ENCODE peak calls at places on chromosomes 13 and 19, in four cellular contexts. One of them, this sample, is unnamed.
A peak's percentile ranks its signal among the peaks of the same experiment; 100 is the strongest.

GRCh38 chr13:49869514-49869913 is 66.6 kb downstream of the SPRYD7 start:
- DNase-seq in bronchial epithelial cell: peak; percentile 7
- DNase-seq in GM04503: no peak
- DNase-seq in cerebellar nuclear complex: no peak
- DNase-seq in this sample: no peak

GRCh38 chr19:41426952-41427646 is at the start of gene B3GNT8:
- DNase-seq in bronchial epithelial cell: peak; percentile 82
- DNase-seq in cerebellar nuclear complex: no peak
- DNase-seq in GM04503: no peak
- DNase-seq in this sample: peak; percentile 76

GRCh38 chr13:23608138-23608537 is 37.9 kb downstream of the TNFRSF19 start:
- DNase-seq in bronchial epithelial cell: no peak
- DNase-seq in cerebellar nuclear complex: no peak
- DNase-seq in GM04503: no peak
- DNase-seq in this sample: no peak

GRCh38 chr19:4694211-4694987 is 24.3 kb upstream of the MYDGF start:
- DNase-seq in bronchial epithelial cell: peak; percentile 99
- DNase-seq in GM04503: peak; percentile 79
- DNase-seq in cerebellar nuclear complex: no peak
- DNase-seq in this sample: peak; percentile 100

GRCh38 chr13:90592943-90593342 is 754.5 kb upstream of the MIR17HG start:
- DNase-seq in cerebellar nuclear complex: no peak
- DNase-seq in GM04503: no peak
- DNase-seq in bronchial epithelial cell: no peak
- DNase-seq in this sample: no peak

GRCh38 chr19:4584670-4585460 is 25.4 kb upstream of the SEMA6B start:
- DNase-seq in cerebellar nuclear complex: no peak
- DNase-seq in GM04503: no peak
- DNase-seq in bronchial epithelial cell: no peak
- DNase-seq in this sample: no peak

GRCh38 chr13:21744149-21744548 is 73.3 kb downstream of the FGF9 start:
- DNase-seq in cerebellar nuclear complex: no peak
- DNase-seq in GM04503: no peak
- DNase-seq in bronchial epithelial cell: no peak
- DNase-seq in this sample: no peak

GRCh38 chr19:1265611-1266115 is 3.5 kb upstream of the CIRBP start:
- DNase-seq in cerebellar nuclear complex: no peak
- DNase-seq in GM04503: peak; percentile 64
- DNase-seq in bronchial epithelial cell: no peak
- DNase-seq in this sample: no peak

GRCh38 chr13:46132109-46132508 is 27.3 kb upstream of the CPB2 start:
- DNase-seq in cerebellar nuclear complex: no peak
- DNase-seq in bronchial epithelial cell: no peak
- DNase-seq in GM04503: no peak
- DNase-seq in this sample: no peak

GRCh38 chr19:38551450-38551813 is 66.3 kb downstream of the MAP4K1 start:
- DNase-seq in bronchial epithelial cell: no peak
- DNase-seq in cerebellar nuclear complex: no peak
- DNase-seq in GM04503: no peak
- DNase-seq in this sample: no peak

GRCh38 chr13:102045713-102046112 is 356.1 kb downstream of the FGF14 start:
- DNase-seq in GM04503: no peak
- DNase-seq in cerebellar nuclear complex: no peak
- DNase-seq in bronchial epithelial cell: no peak
- DNase-seq in this sample: no peak

GRCh38 chr13:98632971-98633370 is 56.1 kb upstream of the STK24 start:
- DNase-seq in GM04503: no peak
- DNase-seq in bronchial epithelial cell: peak; percentile 37
- DNase-seq in cerebellar nuclear complex: no peak
- DNase-seq in this sample: peak; percentile 29

GRCh38 chr19:34595683-34596082 is 81.3 kb downstream of the SCGB2B2 start:
- DNase-seq in cerebellar nuclear complex: no peak
- DNase-seq in bronchial epithelial cell: no peak
- DNase-seq in GM04503: no peak
- DNase-seq in this sample: no peak

GRCh38 chr13:106587787-106588186 is 19.9 kb upstream of the ARGLU1 start:
- DNase-seq in cerebellar nuclear complex: no peak
- DNase-seq in bronchial epithelial cell: peak; percentile 69
- DNase-seq in GM04503: no peak
- DNase-seq in this sample: no peak

GRCh38 chr13:106630650-106631049 is 62.7 kb upstream of the ARGLU1 start:
- DNase-seq in cerebellar nuclear complex: no peak
- DNase-seq in bronchial epithelial cell: no peak
- DNase-seq in GM04503: no peak
- DNase-seq in this sample: no peak